ENCODE peak calls at places on chromosome X, in five cellular contexts. One of them, this sample, is unnamed.

GRCh38 chrX:150772150-150772970 is 79.2 kb downstream of the MTMR1 start:
- DNase-seq in memory B cell: peak
- DNase-seq in HFFc6: peak
- DNase-seq in stimulated activated CD4-positive, alpha-beta T cell treated with anti-CD3 and anti-CD28 coated beads, Interleukin-12 subunit alpha, Interleukin-12 subunit beta, amount 100 ng/mL, for 24 hours: peak
- DNase-seq in stimulated activated CD8-positive, alpha-beta memory T cell treated with anti-CD3 and anti-CD28 coated beads, Interleukin-4, amount 100 ng/mL, for 1 hour: peak
- DNase-seq in this sample: peak

GRCh38 chrX:153831435-153832150 is 1.2 kb upstream of the PDZD4 start:
- DNase-seq in stimulated activated CD8-positive, alpha-beta memory T cell treated with anti-CD3 and anti-CD28 coated beads, Interleukin-4, amount 100 ng/mL, for 1 hour: no peak
- DNase-seq in stimulated activated CD4-positive, alpha-beta T cell treated with anti-CD3 and anti-CD28 coated beads, Interleukin-12 subunit alpha, Interleukin-12 subunit beta, amount 100 ng/mL, for 24 hours: no peak
- DNase-seq in memory B cell: no peak
- DNase-seq in HFFc6: no peak
- DNase-seq in this sample: no peak

GRCh38 chrX:3435057-3435456 is 88.6 kb upstream of the MXRA5 start:
- DNase-seq in HFFc6: no peak
- DNase-seq in stimulated activated CD4-positive, alpha-beta T cell treated with anti-CD3 and anti-CD28 coated beads, Interleukin-12 subunit alpha, Interleukin-12 subunit beta, amount 100 ng/mL, for 24 hours: no peak
- DNase-seq in memory B cell: no peak
- DNase-seq in stimulated activated CD8-positive, alpha-beta memory T cell treated with anti-CD3 and anti-CD28 coated beads, Interleukin-4, amount 100 ng/mL, for 1 hour: no peak
- DNase-seq in this sample: no peak

GRCh38 chrX:136112781-136113180 is 34.6 kb upstream of the FHL1 start:
- DNase-seq in stimulated activated CD8-positive, alpha-beta memory T cell treated with anti-CD3 and anti-CD28 coated beads, Interleukin-4, amount 100 ng/mL, for 1 hour: no peak
- DNase-seq in HFFc6: no peak
- DNase-seq in memory B cell: no peak
- DNase-seq in stimulated activated CD4-positive, alpha-beta T cell treated with anti-CD3 and anti-CD28 coated beads, Interleukin-12 subunit alpha, Interleukin-12 subunit beta, amount 100 ng/mL, for 24 hours: no peak
- DNase-seq in this sample: no peak

GRCh38 chrX:11908371-11908770 is 150.3 kb downstream of the MSL3 start:
- DNase-seq in stimulated activated CD4-positive, alpha-beta T cell treated with anti-CD3 and anti-CD28 coated beads, Interleukin-12 subunit alpha, Interleukin-12 subunit beta, amount 100 ng/mL, for 24 hours: no peak
- DNase-seq in HFFc6: peak
- DNase-seq in memory B cell: no peak
- DNase-seq in stimulated activated CD8-positive, alpha-beta memory T cell treated with anti-CD3 and anti-CD28 coated beads, Interleukin-4, amount 100 ng/mL, for 1 hour: no peak
- DNase-seq in this sample: peak

GRCh38 chrX:48972214-48973164 is 845 bp upstream of the KCND1 start:
- DNase-seq in memory B cell: no peak
- DNase-seq in stimulated activated CD4-positive, alpha-beta T cell treated with anti-CD3 and anti-CD28 coated beads, Interleukin-12 subunit alpha, Interleukin-12 subunit beta, amount 100 ng/mL, for 24 hours: no peak
- DNase-seq in stimulated activated CD8-positive, alpha-beta memory T cell treated with anti-CD3 and anti-CD28 coated beads, Interleukin-4, amount 100 ng/mL, for 1 hour: no peak
- DNase-seq in HFFc6: peak
- DNase-seq in this sample: peak

GRCh38 chrX:137215467-137215866 is 181.7 kb upstream of the GPR101 start:
- DNase-seq in HFFc6: no peak
- DNase-seq in memory B cell: no peak
- DNase-seq in stimulated activated CD8-positive, alpha-beta memory T cell treated with anti-CD3 and anti-CD28 coated beads, Interleukin-4, amount 100 ng/mL, for 1 hour: no peak
- DNase-seq in stimulated activated CD4-positive, alpha-beta T cell treated with anti-CD3 and anti-CD28 coated beads, Interleukin-12 subunit alpha, Interleukin-12 subunit beta, amount 100 ng/mL, for 24 hours: no peak
- DNase-seq in this sample: no peak

GRCh38 chrX:105483011-105483410 is 262.5 kb upstream of the TEX13A start:
- DNase-seq in HFFc6: peak
- DNase-seq in stimulated activated CD8-positive, alpha-beta memory T cell treated with anti-CD3 and anti-CD28 coated beads, Interleukin-4, amount 100 ng/mL, for 1 hour: no peak
- DNase-seq in stimulated activated CD4-positive, alpha-beta T cell treated with anti-CD3 and anti-CD28 coated beads, Interleukin-12 subunit alpha, Interleukin-12 subunit beta, amount 100 ng/mL, for 24 hours: no peak
- DNase-seq in memory B cell: no peak
- DNase-seq in this sample: no peak

GRCh38 chrX:20263474-20263873 is 3.2 kb downstream of the RPS6KA3 start:
- DNase-seq in HFFc6: peak
- DNase-seq in stimulated activated CD8-positive, alpha-beta memory T cell treated with anti-CD3 and anti-CD28 coated beads, Interleukin-4, amount 100 ng/mL, for 1 hour: no peak
- DNase-seq in stimulated activated CD4-positive, alpha-beta T cell treated with anti-CD3 and anti-CD28 coated beads, Interleukin-12 subunit alpha, Interleukin-12 subunit beta, amount 100 ng/mL, for 24 hours: no peak
- DNase-seq in memory B cell: no peak
- DNase-seq in this sample: no peak

GRCh38 chrX:40106677-40107290 is 9.0 kb upstream of the BCOR start:
- DNase-seq in HFFc6: no peak
- DNase-seq in stimulated activated CD4-positive, alpha-beta T cell treated with anti-CD3 and anti-CD28 coated beads, Interleukin-12 subunit alpha, Interleukin-12 subunit beta, amount 100 ng/mL, for 24 hours: no peak
- DNase-seq in memory B cell: no peak
- DNase-seq in stimulated activated CD8-positive, alpha-beta memory T cell treated with anti-CD3 and anti-CD28 coated beads, Interleukin-4, amount 100 ng/mL, for 1 hour: no peak
- DNase-seq in this sample: no peak

GRCh38 chrX:34624416-34624815 is 32.7 kb downstream of the TMEM47 start:
- DNase-seq in memory B cell: no peak
- DNase-seq in stimulated activated CD4-positive, alpha-beta T cell treated with anti-CD3 and anti-CD28 coated beads, Interleukin-12 subunit alpha, Interleukin-12 subunit beta, amount 100 ng/mL, for 24 hours: no peak
- DNase-seq in HFFc6: no peak
- DNase-seq in stimulated activated CD8-positive, alpha-beta memory T cell treated with anti-CD3 and anti-CD28 coated beads, Interleukin-4, amount 100 ng/mL, for 1 hour: no peak
- DNase-seq in this sample: no peak

GRCh38 chrX:101427954-101428353 is 19.9 kb downstream of the HNRNPH2 start:
- DNase-seq in stimulated activated CD4-positive, alpha-beta T cell treated with anti-CD3 and anti-CD28 coated beads, Interleukin-12 subunit alpha, Interleukin-12 subunit beta, amount 100 ng/mL, for 24 hours: no peak
- DNase-seq in HFFc6: no peak
- DNase-seq in stimulated activated CD8-positive, alpha-beta memory T cell treated with anti-CD3 and anti-CD28 coated beads, Interleukin-4, amount 100 ng/mL, for 1 hour: no peak
- DNase-seq in memory B cell: no peak
- DNase-seq in this sample: no peak

GRCh38 chrX:13694359-13694758 is 5.4 kb downstream of the RAB9A start:
- DNase-seq in stimulated activated CD4-positive, alpha-beta T cell treated with anti-CD3 and anti-CD28 coated beads, Interleukin-12 subunit alpha, Interleukin-12 subunit beta, amount 100 ng/mL, for 24 hours: no peak
- DNase-seq in HFFc6: no peak
- DNase-seq in memory B cell: no peak
- DNase-seq in stimulated activated CD8-positive, alpha-beta memory T cell treated with anti-CD3 and anti-CD28 coated beads, Interleukin-4, amount 100 ng/mL, for 1 hour: no peak
- DNase-seq in this sample: no peak

GRCh38 chrX:136251042-136251991 is at the start of gene MAP7D3:
- DNase-seq in stimulated activated CD4-positive, alpha-beta T cell treated with anti-CD3 and anti-CD28 coated beads, Interleukin-12 subunit alpha, Interleukin-12 subunit beta, amount 100 ng/mL, for 24 hours: peak
- DNase-seq in stimulated activated CD8-positive, alpha-beta memory T cell treated with anti-CD3 and anti-CD28 coated beads, Interleukin-4, amount 100 ng/mL, for 1 hour: peak
- DNase-seq in HFFc6: peak
- DNase-seq in memory B cell: peak
- DNase-seq in this sample: peak

GRCh38 chrX:614136-614535 is 16.5 kb upstream of the SHOX start:
- DNase-seq in memory B cell: no peak
- DNase-seq in HFFc6: no peak
- DNase-seq in stimulated activated CD8-positive, alpha-beta memory T cell treated with anti-CD3 and anti-CD28 coated beads, Interleukin-4, amount 100 ng/mL, for 1 hour: no peak
- DNase-seq in stimulated activated CD4-positive, alpha-beta T cell treated with anti-CD3 and anti-CD28 coated beads, Interleukin-12 subunit alpha, Interleukin-12 subunit beta, amount 100 ng/mL, for 24 hours: no peak
- DNase-seq in this sample: no peak

GRCh38 chrX:119502727-119503483 is 34.7 kb downstream of the SLC25A5 start:
- DNase-seq in stimulated activated CD4-positive, alpha-beta T cell treated with anti-CD3 and anti-CD28 coated beads, Interleukin-12 subunit alpha, Interleukin-12 subunit beta, amount 100 ng/mL, for 24 hours: no peak
- DNase-seq in stimulated activated CD8-positive, alpha-beta memory T cell treated with anti-CD3 and anti-CD28 coated beads, Interleukin-4, amount 100 ng/mL, for 1 hour: no peak
- DNase-seq in memory B cell: no peak
- DNase-seq in HFFc6: peak
- DNase-seq in this sample: peak

This sample was measured in A549.